ENCODE peak calls at places on chromosomes 13 and 19, in six cellular contexts. G is breast epithelium; B is transverse colon; R is stimulated activated CD4-positive, alpha-beta T cell treated with anti-CD3 and anti-CD28 coated beads, Interleukin-4, amount 100 ng/mL, for 24 hours; M is GM13977; D is fibroblast of lung. X is an unnamed sample.

GRCh38 chr19:40811478-40812341 is 12.7 kb downstream of the EGLN2 start:
- DNase-seq in B (no peak), D (no peak), R (no peak), M (no peak), G (no peak), X (no peak)

GRCh38 chr13:99376132-99376531 is 68.9 kb upstream of the GPR183 start:
- DNase-seq in G (no peak), M (peak; percentile 73), B (no peak), D (no peak), R (no peak), X (no peak)

GRCh38 chr19:3642296-3642695 is 15.7 kb upstream of the CACTIN start:
- DNase-seq in R (no peak), G (no peak), D (no peak), M (no peak), B (no peak), X (no peak)

GRCh38 chr19:6564393-6564792 is 26.6 kb downstream of the CD70 start:
- DNase-seq in B (no peak), G (no peak), R (no peak), M (no peak), D (peak; percentile 20), X (no peak)

GRCh38 chr13:43316997-43317396 is 293.6 kb downstream of the DNAJC15 start:
- DNase-seq in B (no peak), R (no peak), G (no peak), D (peak; percentile 60), M (no peak), X (peak; percentile 79)

GRCh38 chr19:1000095-1000494 is at the start of gene GRIN3B:
- DNase-seq in M (peak; percentile 87), B (peak; percentile 73), D (no peak), G (no peak), R (peak; percentile 70), X (peak; percentile 21)

GRCh38 chr19:19460761-19461265 is 54.5 kb downstream of the TSSK6 start:
- DNase-seq in G (peak; percentile 30), M (no peak), B (peak; percentile 52), D (no peak), R (peak; percentile 60), X (peak; percentile 27)

GRCh38 chr13:30702006-30702405 is 33.3 kb upstream of the ALOX5AP start:
- DNase-seq in B (no peak), D (no peak), G (no peak), R (no peak), M (no peak), X (no peak)

GRCh38 chr13:55199132-55199531 is 1941.6 kb upstream of the PRR20A start:
- DNase-seq in G (no peak), M (no peak), B (no peak), D (no peak), R (no peak), X (no peak)

GRCh38 chr13:112771877-112772538 is 82.2 kb downstream of the ATP11A start:
- DNase-seq in G (no peak), D (no peak), R (no peak), B (no peak), M (no peak), X (no peak)

GRCh38 chr19:2255982-2256685 is at the start of gene JSRP1:
- DNase-seq in B (no peak), G (no peak), M (no peak), D (no peak), R (no peak), X (no peak)

GRCh38 chr19:50315773-50316448 is 13.3 kb downstream of the KCNC3 start:
- DNase-seq in G (no peak), D (no peak), B (no peak), R (peak; percentile 28), M (peak; percentile 86), X (no peak)

GRCh38 chr19:2917275-2918184 is 16.8 kb downstream of the ZNF57 start:
- DNase-seq in B (no peak), D (no peak), R (no peak), M (no peak), G (no peak), X (no peak)

GRCh38 chr19:8184274-8184673 is 24.9 kb upstream of the CERS4 start:
- DNase-seq in R (no peak), M (no peak), D (no peak), B (no peak), G (no peak), X (no peak)

GRCh38 chr19:52941941-52942370 is 18.7 kb upstream of the ZNF888 start:
- DNase-seq in G (no peak), M (no peak), B (peak; percentile 36), R (peak; percentile 8), D (peak; percentile 23), X (peak; percentile 11)

GRCh38 chr13:18959996-18960395 is 221.6 kb downstream of the TUBA3C start:
- DNase-seq in M (no peak), R (no peak), D (no peak), G (no peak), B (no peak), X (no peak)

GRCh38 chr19:7500811-7501450 is 12.1 kb upstream of the PEX11G start:
- DNase-seq in M (peak; percentile 74), D (peak; percentile 73), R (peak; percentile 56), G (no peak), B (peak; percentile 74), X (no peak)

GRCh38 chr13:101309014-101309619 is 107.2 kb downstream of the NALCN start:
- DNase-seq in M (no peak), R (no peak), G (no peak), D (peak; percentile 98), B (no peak), X (peak; percentile 93)

GRCh38 chr13:100182894-100183490 is 94.1 kb downstream of the PCCA start:
- DNase-seq in R (no peak), G (no peak), B (no peak), D (no peak), M (no peak), X (no peak)

GRCh38 chr19:4807188-4807587 is 15.7 kb downstream of the FEM1A start:
- DNase-seq in R (no peak), D (no peak), G (no peak), B (peak; percentile 34), M (no peak), X (no peak)

GRCh38 chr19:47471733-47472457 is at the start of gene SLC8A2:
- DNase-seq in B (peak; percentile 60), R (peak; percentile 61), M (peak; percentile 86), D (peak; percentile 84), G (no peak), X (peak; percentile 71)

GRCh38 chr19:43664008-43664407 is 6.0 kb downstream of the PLAUR start:
- DNase-seq in B (no peak), G (no peak), D (no peak), R (peak; percentile 15), M (no peak), X (no peak)

GRCh38 chr13:76292726-76293125 is 593.5 kb downstream of the KCTD12 start:
- DNase-seq in R (no peak), D (no peak), G (no peak), M (no peak), B (no peak), X (peak; percentile 71)

GRCh38 chr13:112592647-112593046 is 4.7 kb upstream of the TUBGCP3 start:
- DNase-seq in G (no peak), M (no peak), D (no peak), R (no peak), B (peak; percentile 37), X (no peak)

GRCh38 chr13:114200673-114201005 is 21.6 kb downstream of the CFAP97D2 start:
- DNase-seq in G (no peak), R (no peak), M (no peak), B (no peak), D (peak; percentile 15), X (peak; percentile 6)

GRCh38 chr19:28727133-28727834 is 485.7 kb downstream of the UQCRFS1 start:
- DNase-seq in R (peak; percentile 46), D (peak; percentile 32), M (no peak), G (no peak), B (no peak), X (no peak)

GRCh38 chr13:33185853-33186252 is 99.7 kb downstream of the STARD13 start:
- DNase-seq in B (no peak), D (peak; percentile 73), R (no peak), G (no peak), M (no peak), X (no peak)